ENCODE peak calls at places on chromosomes 12 and 14, in four cellular contexts. T is HCT116; G is astrocyte of the spinal cord; I is stimulated activated CD4-positive, alpha-beta T cell treated with anti-CD3 and anti-CD28 coated beads, Interleukin-1b, Interleukin-23, amount 100 ng/mL, for 4 hours. U is an unnamed sample.

GRCh38 chr14:45212231-45212630 is 40.8 kb downstream of the MIS18BP1 start:
- DNase-seq in I (no peak), T (no peak), G (no peak), U (no peak)

GRCh38 chr14:89576132-89576923 is 159.3 kb upstream of the FOXN3 start:
- DNase-seq in I (no peak), T (no peak), G (no peak), U (no peak)

GRCh38 chr14:97010491-97011160 is 213.4 kb downstream of the VRK1 start:
- DNase-seq in T (no peak), G (no peak), I (no peak), U (no peak)

GRCh38 chr12:68880660-68881325 is 52.2 kb downstream of the CPM start:
- DNase-seq in G (no peak), I (no peak), T (no peak), U (no peak)

GRCh38 chr12:56900583-56900982 is 33.6 kb downstream of the SDR9C7 start:
- DNase-seq in G (no peak), I (no peak), T (peak), U (peak)

GRCh38 chr12:9344540-9344939 is 136.3 kb upstream of the PZP start:
- DNase-seq in I (no peak), T (no peak), G (no peak), U (no peak)

GRCh38 chr12:104596128-104596799 is 139.5 kb downstream of the CHST11 start:
- DNase-seq in T (no peak), G (peak), I (no peak), U (peak)

GRCh38 chr12:130162267-130162666 is at the start of gene FZD10:
- DNase-seq in T (no peak), G (no peak), I (no peak), U (no peak)

GRCh38 chr12:2324375-2324774 is 271.6 kb downstream of the CACNA1C start:
- DNase-seq in T (no peak), I (no peak), G (no peak), U (peak)

GRCh38 chr12:57738661-57739237 is at the start of gene AGAP2:
- DNase-seq in T (no peak), I (no peak), G (no peak), U (no peak)

GRCh38 chr12:122870867-122871664 is 24.9 kb downstream of the VPS37B start:
- DNase-seq in I (no peak), T (no peak), G (peak), U (peak)

GRCh38 chr14:96246535-96246839 is 9.5 kb upstream of the BDKRB1 start:
- DNase-seq in I (no peak), T (no peak), G (peak), U (peak)

GRCh38 chr14:47678157-47678556 is 2.8 kb upstream of the MDGA2 start:
- DNase-seq in T (no peak), I (no peak), G (no peak), U (no peak)

GRCh38 chr12:32828552-32828951 is 68.0 kb downstream of the PKP2 start:
- DNase-seq in T (no peak), I (no peak), G (no peak), U (peak)

GRCh38 chr12:49874142-49874897 is 29.4 kb downstream of the FAIM2 start:
- DNase-seq in T (no peak), I (no peak), G (no peak), U (no peak)

GRCh38 chr14:23040100-23040499 is 1.9 kb upstream of the PSMB11 start:
- DNase-seq in T (no peak), G (no peak), I (no peak), U (no peak)

U was measured in LHCN-M2.